ENCODE peak calls at places on chromosomes 3 and 15, in seven cellular contexts. One of them, this sample, is unnamed.
A peak's percentile ranks its signal among the peaks of the same experiment; 100 is the strongest.

GRCh38 chr3:39211332-39212130 is 19.1 kb upstream of the XIRP1 start:
- DNase-seq in activated T-cell treated with anti-CD3 and anti-CD28 coated beads for 1 hour: no peak
- DNase-seq in HTR-8/SVneo: no peak
- DNase-seq in germinal center: no peak
- DNase-seq in LoVo: no peak
- DNase-seq in WERI-Rb-1: no peak
- DNase-seq in activated B cell treated with CpG ODN at 0.5 μM for 24 hours: no peak
- DNase-seq in this sample: no peak

GRCh38 chr3:127545711-127546457 is 44.6 kb downstream of the TPRA1 start:
- DNase-seq in activated T-cell treated with anti-CD3 and anti-CD28 coated beads for 1 hour: no peak
- DNase-seq in HTR-8/SVneo: no peak
- DNase-seq in germinal center: no peak
- DNase-seq in LoVo: no peak
- DNase-seq in WERI-Rb-1: no peak
- DNase-seq in activated B cell treated with CpG ODN at 0.5 μM for 24 hours: no peak
- DNase-seq in this sample: no peak

GRCh38 chr15:66580643-66581042 is 14.8 kb upstream of the LCTL start:
- DNase-seq in activated T-cell treated with anti-CD3 and anti-CD28 coated beads for 1 hour: no peak
- DNase-seq in HTR-8/SVneo: no peak
- DNase-seq in germinal center: no peak
- DNase-seq in LoVo: no peak
- DNase-seq in WERI-Rb-1: no peak
- DNase-seq in activated B cell treated with CpG ODN at 0.5 μM for 24 hours: no peak
- DNase-seq in this sample: no peak

GRCh38 chr3:138348107-138348949 is at the start of gene MRAS:
- DNase-seq in activated T-cell treated with anti-CD3 and anti-CD28 coated beads for 1 hour: no peak
- DNase-seq in HTR-8/SVneo: peak; percentile 73
- DNase-seq in germinal center: no peak
- DNase-seq in LoVo: peak; percentile 80
- DNase-seq in WERI-Rb-1: peak; percentile 78
- DNase-seq in activated B cell treated with CpG ODN at 0.5 μM for 24 hours: no peak
- DNase-seq in this sample: peak; percentile 78

GRCh38 chr3:81645248-81645647 is 116.2 kb downstream of the GBE1 start:
- DNase-seq in activated T-cell treated with anti-CD3 and anti-CD28 coated beads for 1 hour: no peak
- DNase-seq in HTR-8/SVneo: no peak
- DNase-seq in germinal center: no peak
- DNase-seq in LoVo: no peak
- DNase-seq in WERI-Rb-1: no peak
- DNase-seq in activated B cell treated with CpG ODN at 0.5 μM for 24 hours: no peak
- DNase-seq in this sample: no peak

GRCh38 chr15:92714071-92714456 is 58.5 kb upstream of the FAM174B start:
- DNase-seq in activated T-cell treated with anti-CD3 and anti-CD28 coated beads for 1 hour: no peak
- DNase-seq in HTR-8/SVneo: peak; percentile 23
- DNase-seq in germinal center: no peak
- DNase-seq in LoVo: no peak
- DNase-seq in WERI-Rb-1: no peak
- DNase-seq in activated B cell treated with CpG ODN at 0.5 μM for 24 hours: no peak
- DNase-seq in this sample: no peak

GRCh38 chr3:32307591-32307990 is 69.1 kb downstream of the CMTM8 start:
- DNase-seq in activated T-cell treated with anti-CD3 and anti-CD28 coated beads for 1 hour: no peak
- DNase-seq in HTR-8/SVneo: no peak
- DNase-seq in germinal center: no peak
- DNase-seq in LoVo: no peak
- DNase-seq in WERI-Rb-1: no peak
- DNase-seq in activated B cell treated with CpG ODN at 0.5 μM for 24 hours: no peak
- DNase-seq in this sample: no peak

GRCh38 chr15:75648156-75649000 is 666 bp downstream of the SNX33 start:
- DNase-seq in activated T-cell treated with anti-CD3 and anti-CD28 coated beads for 1 hour: no peak
- DNase-seq in HTR-8/SVneo: no peak
- DNase-seq in germinal center: no peak
- DNase-seq in LoVo: no peak
- DNase-seq in WERI-Rb-1: peak; percentile 30
- DNase-seq in activated B cell treated with CpG ODN at 0.5 μM for 24 hours: no peak
- DNase-seq in this sample: no peak

GRCh38 chr3:68049781-68050180 is 395.4 kb upstream of the SUCLG2 start:
- DNase-seq in activated T-cell treated with anti-CD3 and anti-CD28 coated beads for 1 hour: no peak
- DNase-seq in HTR-8/SVneo: no peak
- DNase-seq in germinal center: no peak
- DNase-seq in LoVo: no peak
- DNase-seq in WERI-Rb-1: no peak
- DNase-seq in activated B cell treated with CpG ODN at 0.5 μM for 24 hours: no peak
- DNase-seq in this sample: no peak

GRCh38 chr3:171838218-171838720 is 4.9 kb upstream of the TMEM212 start:
- DNase-seq in activated T-cell treated with anti-CD3 and anti-CD28 coated beads for 1 hour: no peak
- DNase-seq in HTR-8/SVneo: no peak
- DNase-seq in germinal center: no peak
- DNase-seq in LoVo: no peak
- DNase-seq in WERI-Rb-1: no peak
- DNase-seq in activated B cell treated with CpG ODN at 0.5 μM for 24 hours: no peak
- DNase-seq in this sample: no peak

GRCh38 chr3:134646086-134646485 is 4.7 kb downstream of the KY start:
- DNase-seq in activated T-cell treated with anti-CD3 and anti-CD28 coated beads for 1 hour: no peak
- DNase-seq in HTR-8/SVneo: no peak
- DNase-seq in germinal center: no peak
- DNase-seq in LoVo: no peak
- DNase-seq in WERI-Rb-1: no peak
- DNase-seq in activated B cell treated with CpG ODN at 0.5 μM for 24 hours: no peak
- DNase-seq in this sample: no peak

GRCh38 chr3:125032683-125033082 is 23.1 kb downstream of the HEG1 start:
- DNase-seq in activated T-cell treated with anti-CD3 and anti-CD28 coated beads for 1 hour: no peak
- DNase-seq in HTR-8/SVneo: no peak
- DNase-seq in germinal center: no peak
- DNase-seq in LoVo: no peak
- DNase-seq in WERI-Rb-1: no peak
- DNase-seq in activated B cell treated with CpG ODN at 0.5 μM for 24 hours: no peak
- DNase-seq in this sample: no peak

GRCh38 chr3:49024449-49024848 is 2.5 kb downstream of the NDUFAF3 start:
- DNase-seq in activated T-cell treated with anti-CD3 and anti-CD28 coated beads for 1 hour: no peak
- DNase-seq in HTR-8/SVneo: no peak
- DNase-seq in germinal center: no peak
- DNase-seq in LoVo: no peak
- DNase-seq in WERI-Rb-1: no peak
- DNase-seq in activated B cell treated with CpG ODN at 0.5 μM for 24 hours: no peak
- DNase-seq in this sample: no peak

GRCh38 chr3:178181784-178182183 is 354.5 kb upstream of the KCNMB2 start:
- DNase-seq in activated T-cell treated with anti-CD3 and anti-CD28 coated beads for 1 hour: no peak
- DNase-seq in HTR-8/SVneo: no peak
- DNase-seq in germinal center: no peak
- DNase-seq in LoVo: no peak
- DNase-seq in WERI-Rb-1: no peak
- DNase-seq in activated B cell treated with CpG ODN at 0.5 μM for 24 hours: no peak
- DNase-seq in this sample: no peak

GRCh38 chr3:197329382-197329781 is 31.0 kb upstream of the DLG1 start:
- DNase-seq in activated T-cell treated with anti-CD3 and anti-CD28 coated beads for 1 hour: no peak
- DNase-seq in HTR-8/SVneo: no peak
- DNase-seq in germinal center: no peak
- DNase-seq in LoVo: no peak
- DNase-seq in WERI-Rb-1: no peak
- DNase-seq in activated B cell treated with CpG ODN at 0.5 μM for 24 hours: no peak
- DNase-seq in this sample: no peak

GRCh38 chr15:40150163-40150925 is 10.5 kb upstream of the BUB1B start:
- DNase-seq in activated T-cell treated with anti-CD3 and anti-CD28 coated beads for 1 hour: no peak
- DNase-seq in HTR-8/SVneo: peak; percentile 67
- DNase-seq in germinal center: no peak
- DNase-seq in LoVo: peak; percentile 65
- DNase-seq in WERI-Rb-1: no peak
- DNase-seq in activated B cell treated with CpG ODN at 0.5 μM for 24 hours: no peak
- DNase-seq in this sample: peak; percentile 63

GRCh38 chr3:160801386-160802118 is 45.5 kb downstream of the PPM1L start:
- DNase-seq in activated T-cell treated with anti-CD3 and anti-CD28 coated beads for 1 hour: no peak
- DNase-seq in HTR-8/SVneo: no peak
- DNase-seq in germinal center: no peak
- DNase-seq in LoVo: no peak
- DNase-seq in WERI-Rb-1: no peak
- DNase-seq in activated B cell treated with CpG ODN at 0.5 μM for 24 hours: no peak
- DNase-seq in this sample: no peak

GRCh38 chr15:48547305-48547704 is 98.2 kb downstream of the FBN1 start:
- DNase-seq in activated T-cell treated with anti-CD3 and anti-CD28 coated beads for 1 hour: no peak
- DNase-seq in HTR-8/SVneo: no peak
- DNase-seq in germinal center: no peak
- DNase-seq in LoVo: no peak
- DNase-seq in WERI-Rb-1: no peak
- DNase-seq in activated B cell treated with CpG ODN at 0.5 μM for 24 hours: no peak
- DNase-seq in this sample: no peak

GRCh38 chr15:38853608-38854007 is 289.0 kb upstream of the RASGRP1 start:
- DNase-seq in activated T-cell treated with anti-CD3 and anti-CD28 coated beads for 1 hour: peak; percentile 6
- DNase-seq in HTR-8/SVneo: no peak
- DNase-seq in germinal center: peak; percentile 10
- DNase-seq in LoVo: peak; percentile 13
- DNase-seq in WERI-Rb-1: peak; percentile 19
- DNase-seq in activated B cell treated with CpG ODN at 0.5 μM for 24 hours: no peak
- DNase-seq in this sample: peak; percentile 7

GRCh38 chr3:37952564-37952963 is 38.0 kb upstream of the VILL start:
- DNase-seq in activated T-cell treated with anti-CD3 and anti-CD28 coated beads for 1 hour: no peak
- DNase-seq in HTR-8/SVneo: no peak
- DNase-seq in germinal center: no peak
- DNase-seq in LoVo: no peak
- DNase-seq in WERI-Rb-1: no peak
- DNase-seq in activated B cell treated with CpG ODN at 0.5 μM for 24 hours: no peak
- DNase-seq in this sample: no peak

GRCh38 chr3:11539677-11540076 is 104.0 kb downstream of the VGLL4 start:
- DNase-seq in activated T-cell treated with anti-CD3 and anti-CD28 coated beads for 1 hour: no peak
- DNase-seq in HTR-8/SVneo: no peak
- DNase-seq in germinal center: no peak
- DNase-seq in LoVo: no peak
- DNase-seq in WERI-Rb-1: peak; percentile 82
- DNase-seq in activated B cell treated with CpG ODN at 0.5 μM for 24 hours: no peak
- DNase-seq in this sample: no peak

GRCh38 chr3:170536712-170537111 is 49.2 kb downstream of the SLC7A14 start:
- DNase-seq in activated T-cell treated with anti-CD3 and anti-CD28 coated beads for 1 hour: no peak
- DNase-seq in HTR-8/SVneo: peak; percentile 14
- DNase-seq in germinal center: no peak
- DNase-seq in LoVo: no peak
- DNase-seq in WERI-Rb-1: no peak
- DNase-seq in activated B cell treated with CpG ODN at 0.5 μM for 24 hours: no peak
- DNase-seq in this sample: no peak

GRCh38 chr3:107938128-107938527 is 152.7 kb downstream of the CD47 start:
- DNase-seq in activated T-cell treated with anti-CD3 and anti-CD28 coated beads for 1 hour: no peak
- DNase-seq in HTR-8/SVneo: no peak
- DNase-seq in germinal center: no peak
- DNase-seq in LoVo: no peak
- DNase-seq in WERI-Rb-1: peak; percentile 37
- DNase-seq in activated B cell treated with CpG ODN at 0.5 μM for 24 hours: no peak
- DNase-seq in this sample: no peak

GRCh38 chr15:68201879-68202261 is 3.3 kb downstream of the CALML4 start:
- DNase-seq in activated T-cell treated with anti-CD3 and anti-CD28 coated beads for 1 hour: no peak
- DNase-seq in HTR-8/SVneo: no peak
- DNase-seq in germinal center: no peak
- DNase-seq in LoVo: no peak
- DNase-seq in WERI-Rb-1: no peak
- DNase-seq in activated B cell treated with CpG ODN at 0.5 μM for 24 hours: no peak
- DNase-seq in this sample: no peak

GRCh38 chr3:53264718-53265117 is 8.9 kb upstream of the TKT start:
- DNase-seq in activated T-cell treated with anti-CD3 and anti-CD28 coated beads for 1 hour: no peak
- DNase-seq in HTR-8/SVneo: no peak
- DNase-seq in germinal center: no peak
- DNase-seq in LoVo: no peak
- DNase-seq in WERI-Rb-1: no peak
- DNase-seq in activated B cell treated with CpG ODN at 0.5 μM for 24 hours: no peak
- DNase-seq in this sample: no peak

GRCh38 chr3:197371521-197372075 is 73.2 kb upstream of the DLG1 start:
- DNase-seq in activated T-cell treated with anti-CD3 and anti-CD28 coated beads for 1 hour: no peak
- DNase-seq in HTR-8/SVneo: no peak
- DNase-seq in germinal center: no peak
- DNase-seq in LoVo: peak; percentile 27
- DNase-seq in WERI-Rb-1: peak; percentile 54
- DNase-seq in activated B cell treated with CpG ODN at 0.5 μM for 24 hours: no peak
- DNase-seq in this sample: no peak

GRCh38 chr3:131361464-131362421 is 19.8 kb upstream of the NUDT16 start:
- DNase-seq in activated T-cell treated with anti-CD3 and anti-CD28 coated beads for 1 hour: no peak
- DNase-seq in HTR-8/SVneo: no peak
- DNase-seq in germinal center: peak; percentile 50
- DNase-seq in LoVo: peak; percentile 91
- DNase-seq in WERI-Rb-1: no peak
- DNase-seq in activated B cell treated with CpG ODN at 0.5 μM for 24 hours: no peak
- DNase-seq in this sample: no peak

GRCh38 chr15:38463893-38464292 is 10.0 kb downstream of the FAM98B start:
- DNase-seq in activated T-cell treated with anti-CD3 and anti-CD28 coated beads for 1 hour: no peak
- DNase-seq in HTR-8/SVneo: no peak
- DNase-seq in germinal center: no peak
- DNase-seq in LoVo: no peak
- DNase-seq in WERI-Rb-1: no peak
- DNase-seq in activated B cell treated with CpG ODN at 0.5 μM for 24 hours: no peak
- DNase-seq in this sample: no peak

GRCh38 chr15:79045041-79045440 is 45.5 kb downstream of the RASGRF1 start:
- DNase-seq in activated T-cell treated with anti-CD3 and anti-CD28 coated beads for 1 hour: no peak
- DNase-seq in HTR-8/SVneo: no peak
- DNase-seq in germinal center: no peak
- DNase-seq in LoVo: no peak
- DNase-seq in WERI-Rb-1: no peak
- DNase-seq in activated B cell treated with CpG ODN at 0.5 μM for 24 hours: no peak
- DNase-seq in this sample: no peak

GRCh38 chr15:62656071-62656470 is 386.5 kb upstream of the TPM1 start:
- DNase-seq in activated T-cell treated with anti-CD3 and anti-CD28 coated beads for 1 hour: no peak
- DNase-seq in HTR-8/SVneo: no peak
- DNase-seq in germinal center: no peak
- DNase-seq in LoVo: no peak
- DNase-seq in WERI-Rb-1: no peak
- DNase-seq in activated B cell treated with CpG ODN at 0.5 μM for 24 hours: no peak
- DNase-seq in this sample: no peak

GRCh38 chr3:83435173-83435572 is 1523.6 kb upstream of the CADM2 start:
- DNase-seq in activated T-cell treated with anti-CD3 and anti-CD28 coated beads for 1 hour: no peak
- DNase-seq in HTR-8/SVneo: peak; percentile 6
- DNase-seq in germinal center: no peak
- DNase-seq in LoVo: no peak
- DNase-seq in WERI-Rb-1: peak; percentile 41
- DNase-seq in activated B cell treated with CpG ODN at 0.5 μM for 24 hours: no peak
- DNase-seq in this sample: no peak

GRCh38 chr3:131393056-131393455 is 11.5 kb downstream of the NUDT16 start:
- DNase-seq in activated T-cell treated with anti-CD3 and anti-CD28 coated beads for 1 hour: no peak
- DNase-seq in HTR-8/SVneo: no peak
- DNase-seq in germinal center: no peak
- DNase-seq in LoVo: no peak
- DNase-seq in WERI-Rb-1: no peak
- DNase-seq in activated B cell treated with CpG ODN at 0.5 μM for 24 hours: no peak
- DNase-seq in this sample: no peak

GRCh38 chr3:106376016-106376415 is 507.2 kb upstream of the CBLB start:
- DNase-seq in activated T-cell treated with anti-CD3 and anti-CD28 coated beads for 1 hour: no peak
- DNase-seq in HTR-8/SVneo: no peak
- DNase-seq in germinal center: no peak
- DNase-seq in LoVo: no peak
- DNase-seq in WERI-Rb-1: no peak
- DNase-seq in activated B cell treated with CpG ODN at 0.5 μM for 24 hours: no peak
- DNase-seq in this sample: no peak

GRCh38 chr15:29859981-29860745 is 37.9 kb upstream of the TJP1 start:
- DNase-seq in activated T-cell treated with anti-CD3 and anti-CD28 coated beads for 1 hour: no peak
- DNase-seq in HTR-8/SVneo: no peak
- DNase-seq in germinal center: no peak
- DNase-seq in LoVo: no peak
- DNase-seq in WERI-Rb-1: no peak
- DNase-seq in activated B cell treated with CpG ODN at 0.5 μM for 24 hours: no peak
- DNase-seq in this sample: peak; percentile 40

GRCh38 chr15:75030023-75030413 is 6.6 kb downstream of the PPCDC start:
- DNase-seq in activated T-cell treated with anti-CD3 and anti-CD28 coated beads for 1 hour: no peak
- DNase-seq in HTR-8/SVneo: no peak
- DNase-seq in germinal center: no peak
- DNase-seq in LoVo: no peak
- DNase-seq in WERI-Rb-1: no peak
- DNase-seq in activated B cell treated with CpG ODN at 0.5 μM for 24 hours: no peak
- DNase-seq in this sample: peak; percentile 19

GRCh38 chr15:70140031-70140542 is 42.4 kb upstream of the TLE3 start:
- DNase-seq in activated T-cell treated with anti-CD3 and anti-CD28 coated beads for 1 hour: no peak
- DNase-seq in HTR-8/SVneo: no peak
- DNase-seq in germinal center: no peak
- DNase-seq in LoVo: no peak
- DNase-seq in WERI-Rb-1: no peak
- DNase-seq in activated B cell treated with CpG ODN at 0.5 μM for 24 hours: no peak
- DNase-seq in this sample: no peak

GRCh38 chr3:170410428-170411029 is 8.1 kb upstream of the CLDN11 start:
- DNase-seq in activated T-cell treated with anti-CD3 and anti-CD28 coated beads for 1 hour: no peak
- DNase-seq in HTR-8/SVneo: peak; percentile 31
- DNase-seq in germinal center: peak; percentile 24
- DNase-seq in LoVo: peak; percentile 26
- DNase-seq in WERI-Rb-1: no peak
- DNase-seq in activated B cell treated with CpG ODN at 0.5 μM for 24 hours: no peak
- DNase-seq in this sample: no peak

GRCh38 chr15:34520566-34520965 is 62.9 kb downstream of the GOLGA8B start:
- DNase-seq in activated T-cell treated with anti-CD3 and anti-CD28 coated beads for 1 hour: no peak
- DNase-seq in HTR-8/SVneo: no peak
- DNase-seq in germinal center: no peak
- DNase-seq in LoVo: no peak
- DNase-seq in WERI-Rb-1: no peak
- DNase-seq in activated B cell treated with CpG ODN at 0.5 μM for 24 hours: no peak
- DNase-seq in this sample: no peak